ENCODE peak calls at places on chromosome 18, in ten cellular contexts. One of them, this sample, is unnamed.

GRCh38 chr18:9901377-9901776 is 12.4 kb upstream of the VAPA start:
- DNase-seq in Calu3: no peak
- DNase-seq in fibroblast of the aortic adventitia: peak; percentile 39
- DNase-seq in mesendoderm: no peak
- DNase-seq in A549: no peak
- DNase-seq in NAMALWA: no peak
- DNase-seq in NCI-H2171: no peak
- DNase-seq in suprapubic skin: no peak
- DNase-seq in GM23338: no peak
- DNase-seq in GM20000: no peak
- DNase-seq in this sample: no peak

GRCh38 chr18:77108001-77108692 is 24.4 kb downstream of the MBP start:
- DNase-seq in GM20000: no peak
- DNase-seq in mesendoderm: no peak
- DNase-seq in NCI-H2171: no peak
- DNase-seq in fibroblast of the aortic adventitia: peak; percentile 95
- DNase-seq in Calu3: no peak
- DNase-seq in NAMALWA: peak; percentile 16
- DNase-seq in A549: no peak
- DNase-seq in GM23338: no peak
- DNase-seq in suprapubic skin: no peak
- DNase-seq in this sample: no peak

GRCh38 chr18:43772907-43773306 is 495.6 kb upstream of the SYT4 start:
- DNase-seq in A549: no peak
- DNase-seq in NAMALWA: no peak
- DNase-seq in suprapubic skin: no peak
- DNase-seq in GM20000: no peak
- DNase-seq in fibroblast of the aortic adventitia: no peak
- DNase-seq in mesendoderm: no peak
- DNase-seq in Calu3: no peak
- DNase-seq in NCI-H2171: no peak
- DNase-seq in GM23338: no peak
- DNase-seq in this sample: no peak

GRCh38 chr18:23614891-23615290 is 28.6 kb upstream of the NPC1 start:
- DNase-seq in NAMALWA: no peak
- DNase-seq in fibroblast of the aortic adventitia: no peak
- DNase-seq in GM20000: no peak
- DNase-seq in mesendoderm: no peak
- DNase-seq in suprapubic skin: no peak
- DNase-seq in A549: no peak
- DNase-seq in NCI-H2171: no peak
- DNase-seq in Calu3: no peak
- DNase-seq in GM23338: no peak
- DNase-seq in this sample: no peak

GRCh38 chr18:48345596-48345995 is 63.6 kb downstream of the ZBTB7C start:
- DNase-seq in fibroblast of the aortic adventitia: peak; percentile 35
- DNase-seq in Calu3: peak; percentile 48
- DNase-seq in suprapubic skin: peak; percentile 64
- DNase-seq in NCI-H2171: no peak
- DNase-seq in NAMALWA: peak; percentile 13
- DNase-seq in mesendoderm: no peak
- DNase-seq in GM23338: peak; percentile 21
- DNase-seq in A549: peak; percentile 16
- DNase-seq in GM20000: no peak
- DNase-seq in this sample: peak; percentile 45

GRCh38 chr18:46067431-46068007 is 4.5 kb downstream of the PSTPIP2 start:
- DNase-seq in suprapubic skin: no peak
- DNase-seq in NAMALWA: peak; percentile 70
- DNase-seq in mesendoderm: no peak
- DNase-seq in A549: peak; percentile 61
- DNase-seq in GM20000: no peak
- DNase-seq in GM23338: peak; percentile 16
- DNase-seq in NCI-H2171: no peak
- DNase-seq in fibroblast of the aortic adventitia: no peak
- DNase-seq in Calu3: no peak
- DNase-seq in this sample: peak; percentile 17

GRCh38 chr18:34492652-34493051 is 217.4 kb upstream of the DTNA start:
- DNase-seq in suprapubic skin: no peak
- DNase-seq in Calu3: no peak
- DNase-seq in GM23338: peak; percentile 60
- DNase-seq in NCI-H2171: peak; percentile 3
- DNase-seq in fibroblast of the aortic adventitia: no peak
- DNase-seq in mesendoderm: peak; percentile 88
- DNase-seq in A549: no peak
- DNase-seq in GM20000: no peak
- DNase-seq in NAMALWA: no peak
- DNase-seq in this sample: no peak

GRCh38 chr18:48826271-48826670 is 124.5 kb downstream of the SMAD7 start:
- DNase-seq in suprapubic skin: peak; percentile 35
- DNase-seq in mesendoderm: no peak
- DNase-seq in Calu3: no peak
- DNase-seq in A549: no peak
- DNase-seq in fibroblast of the aortic adventitia: no peak
- DNase-seq in NAMALWA: no peak
- DNase-seq in GM20000: no peak
- DNase-seq in GM23338: no peak
- DNase-seq in NCI-H2171: no peak
- DNase-seq in this sample: no peak

GRCh38 chr18:79938196-79938595 is 13.3 kb downstream of the SLC66A2 start:
- DNase-seq in Calu3: no peak
- DNase-seq in GM23338: no peak
- DNase-seq in suprapubic skin: peak; percentile 38
- DNase-seq in NAMALWA: no peak
- DNase-seq in A549: no peak
- DNase-seq in GM20000: no peak
- DNase-seq in mesendoderm: no peak
- DNase-seq in NCI-H2171: no peak
- DNase-seq in fibroblast of the aortic adventitia: no peak
- DNase-seq in this sample: no peak

GRCh38 chr18:2641638-2642037 is 13.9 kb upstream of the SMCHD1 start:
- DNase-seq in NAMALWA: peak; percentile 79
- DNase-seq in suprapubic skin: no peak
- DNase-seq in NCI-H2171: no peak
- DNase-seq in Calu3: no peak
- DNase-seq in GM23338: no peak
- DNase-seq in fibroblast of the aortic adventitia: peak; percentile 46
- DNase-seq in mesendoderm: no peak
- DNase-seq in GM20000: peak; percentile 74
- DNase-seq in A549: no peak
- DNase-seq in this sample: peak; percentile 83

GRCh38 chr18:24514439-24514838 is 54.0 kb downstream of the HRH4 start:
- DNase-seq in NCI-H2171: no peak
- DNase-seq in GM23338: peak; percentile 88
- DNase-seq in mesendoderm: peak; percentile 94
- DNase-seq in GM20000: peak; percentile 45
- DNase-seq in suprapubic skin: no peak
- DNase-seq in fibroblast of the aortic adventitia: peak; percentile 38
- DNase-seq in A549: peak; percentile 62
- DNase-seq in NAMALWA: peak; percentile 58
- DNase-seq in Calu3: peak; percentile 15
- DNase-seq in this sample: peak; percentile 22

GRCh38 chr18:32048507-32049091 is 30.0 kb downstream of the RNF125 start:
- DNase-seq in GM23338: no peak
- DNase-seq in mesendoderm: peak; percentile 21
- DNase-seq in NCI-H2171: no peak
- DNase-seq in Calu3: no peak
- DNase-seq in suprapubic skin: no peak
- DNase-seq in A549: peak; percentile 49
- DNase-seq in fibroblast of the aortic adventitia: peak; percentile 81
- DNase-seq in NAMALWA: peak; percentile 13
- DNase-seq in GM20000: peak; percentile 19
- DNase-seq in this sample: peak; percentile 91

GRCh38 chr18:55875330-55875933 is 287.4 kb upstream of the TCF4 start:
- DNase-seq in GM23338: no peak
- DNase-seq in A549: no peak
- DNase-seq in GM20000: no peak
- DNase-seq in Calu3: no peak
- DNase-seq in NAMALWA: no peak
- DNase-seq in suprapubic skin: no peak
- DNase-seq in mesendoderm: peak; percentile 40
- DNase-seq in fibroblast of the aortic adventitia: no peak
- DNase-seq in NCI-H2171: no peak
- DNase-seq in this sample: no peak

GRCh38 chr18:49757513-49758262 is 55.6 kb downstream of the ACAA2 start:
- DNase-seq in NCI-H2171: no peak
- DNase-seq in suprapubic skin: peak; percentile 56
- DNase-seq in mesendoderm: peak; percentile 55
- DNase-seq in A549: peak; percentile 6
- DNase-seq in Calu3: peak; percentile 24
- DNase-seq in fibroblast of the aortic adventitia: no peak
- DNase-seq in GM23338: peak; percentile 61
- DNase-seq in NAMALWA: peak; percentile 38
- DNase-seq in GM20000: peak; percentile 46
- DNase-seq in this sample: peak; percentile 40

This sample was measured in small intestine.